ENCODE peak calls at places on chromosomes 2 and 18, in four cellular contexts. One of them, this sample, is unnamed.

GRCh38 chr2:112162341-112162740 is 24.2 kb downstream of the FBLN7 start:
- DNase-seq in GM06990: no peak
- DNase-seq in T-cell: no peak
- DNase-seq in activated CD8-positive, alpha-beta T cell treated with anti-CD3 and anti-CD28 coated beads for 36 hours: no peak
- DNase-seq in this sample: no peak

GRCh38 chr2:67954125-67954748 is 108.6 kb downstream of the C1D start:
- DNase-seq in GM06990: no peak
- DNase-seq in T-cell: no peak
- DNase-seq in activated CD8-positive, alpha-beta T cell treated with anti-CD3 and anti-CD28 coated beads for 36 hours: no peak
- DNase-seq in this sample: no peak

GRCh38 chr2:98026292-98026691 is 30.5 kb upstream of the TMEM131 start:
- DNase-seq in GM06990: no peak
- DNase-seq in T-cell: no peak
- DNase-seq in activated CD8-positive, alpha-beta T cell treated with anti-CD3 and anti-CD28 coated beads for 36 hours: no peak
- DNase-seq in this sample: no peak

GRCh38 chr2:170605862-170606261 is 109.3 kb upstream of the SP5 start:
- DNase-seq in GM06990: no peak
- DNase-seq in T-cell: no peak
- DNase-seq in activated CD8-positive, alpha-beta T cell treated with anti-CD3 and anti-CD28 coated beads for 36 hours: no peak
- DNase-seq in this sample: no peak

GRCh38 chr2:236949089-236949935 is 136.4 kb upstream of the COPS8 start:
- DNase-seq in GM06990: no peak
- DNase-seq in T-cell: no peak
- DNase-seq in activated CD8-positive, alpha-beta T cell treated with anti-CD3 and anti-CD28 coated beads for 36 hours: no peak
- DNase-seq in this sample: no peak

GRCh38 chr2:26997394-26997793 is 27.0 kb downstream of the MAPRE3 start:
- DNase-seq in GM06990: no peak
- DNase-seq in T-cell: no peak
- DNase-seq in activated CD8-positive, alpha-beta T cell treated with anti-CD3 and anti-CD28 coated beads for 36 hours: no peak
- DNase-seq in this sample: no peak

GRCh38 chr18:9526458-9526857 is 51.1 kb downstream of the RALBP1 start:
- DNase-seq in GM06990: no peak
- DNase-seq in T-cell: no peak
- DNase-seq in activated CD8-positive, alpha-beta T cell treated with anti-CD3 and anti-CD28 coated beads for 36 hours: no peak
- DNase-seq in this sample: no peak

GRCh38 chr2:223093436-223093839 is 41.4 kb downstream of the KCNE4 start:
- DNase-seq in GM06990: no peak
- DNase-seq in T-cell: no peak
- DNase-seq in activated CD8-positive, alpha-beta T cell treated with anti-CD3 and anti-CD28 coated beads for 36 hours: no peak
- DNase-seq in this sample: no peak

GRCh38 chr18:76491801-76492668 is 3.0 kb downstream of the ZNF516 start:
- DNase-seq in GM06990: peak
- DNase-seq in T-cell: peak
- DNase-seq in activated CD8-positive, alpha-beta T cell treated with anti-CD3 and anti-CD28 coated beads for 36 hours: peak
- DNase-seq in this sample: no peak

GRCh38 chr2:171723724-171724683 is 36.7 kb downstream of the DYNC1I2 start:
- DNase-seq in GM06990: no peak
- DNase-seq in T-cell: no peak
- DNase-seq in activated CD8-positive, alpha-beta T cell treated with anti-CD3 and anti-CD28 coated beads for 36 hours: no peak
- DNase-seq in this sample: no peak